ENCODE peak calls at places on chromosome 6, in seven cellular contexts. One of them, this sample, is unnamed.

GRCh38 chr6:114740547-114740946 is 397.7 kb upstream of the HS3ST5 start:
- DNase-seq in HEK293T: no peak
- DNase-seq in stimulated activated CD8-positive, alpha-beta memory T cell treated with anti-CD3 and anti-CD28 coated beads, Interleukin-7, amount 100 ng/mL, for 1 hour: no peak
- DNase-seq in neural crest cell: no peak
- DNase-seq in bronchial epithelial cell: no peak
- DNase-seq in activated CD4-positive, CD25-positive, alpha-beta regulatory T cell: no peak
- DNase-seq in left kidney: no peak
- DNase-seq in this sample: no peak

GRCh38 chr6:501891-502601 is 110.5 kb downstream of the IRF4 start:
- DNase-seq in HEK293T: no peak
- DNase-seq in stimulated activated CD8-positive, alpha-beta memory T cell treated with anti-CD3 and anti-CD28 coated beads, Interleukin-7, amount 100 ng/mL, for 1 hour: no peak
- DNase-seq in neural crest cell: no peak
- DNase-seq in bronchial epithelial cell: no peak
- DNase-seq in activated CD4-positive, CD25-positive, alpha-beta regulatory T cell: no peak
- DNase-seq in left kidney: no peak
- DNase-seq in this sample: no peak

GRCh38 chr6:75296811-75297779 is 12.5 kb upstream of the TMEM30A start:
- DNase-seq in HEK293T: peak
- DNase-seq in stimulated activated CD8-positive, alpha-beta memory T cell treated with anti-CD3 and anti-CD28 coated beads, Interleukin-7, amount 100 ng/mL, for 1 hour: no peak
- DNase-seq in neural crest cell: no peak
- DNase-seq in bronchial epithelial cell: peak
- DNase-seq in activated CD4-positive, CD25-positive, alpha-beta regulatory T cell: no peak
- DNase-seq in left kidney: peak
- DNase-seq in this sample: peak

GRCh38 chr6:138403324-138403800 is 661 bp upstream of the HEBP2 start:
- DNase-seq in HEK293T: peak
- DNase-seq in stimulated activated CD8-positive, alpha-beta memory T cell treated with anti-CD3 and anti-CD28 coated beads, Interleukin-7, amount 100 ng/mL, for 1 hour: no peak
- DNase-seq in neural crest cell: peak
- DNase-seq in bronchial epithelial cell: no peak
- DNase-seq in activated CD4-positive, CD25-positive, alpha-beta regulatory T cell: peak
- DNase-seq in left kidney: peak
- DNase-seq in this sample: no peak

GRCh38 chr6:11386323-11386722 is 151.2 kb upstream of the TMEM170B start:
- DNase-seq in HEK293T: no peak
- DNase-seq in stimulated activated CD8-positive, alpha-beta memory T cell treated with anti-CD3 and anti-CD28 coated beads, Interleukin-7, amount 100 ng/mL, for 1 hour: no peak
- DNase-seq in neural crest cell: no peak
- DNase-seq in bronchial epithelial cell: no peak
- DNase-seq in activated CD4-positive, CD25-positive, alpha-beta regulatory T cell: no peak
- DNase-seq in left kidney: no peak
- DNase-seq in this sample: no peak

GRCh38 chr6:20377623-20378265 is 23.9 kb upstream of the E2F3 start:
- DNase-seq in HEK293T: no peak
- DNase-seq in stimulated activated CD8-positive, alpha-beta memory T cell treated with anti-CD3 and anti-CD28 coated beads, Interleukin-7, amount 100 ng/mL, for 1 hour: no peak
- DNase-seq in neural crest cell: no peak
- DNase-seq in bronchial epithelial cell: peak
- DNase-seq in activated CD4-positive, CD25-positive, alpha-beta regulatory T cell: no peak
- DNase-seq in left kidney: peak
- DNase-seq in this sample: no peak

GRCh38 chr6:110355727-110356126 is 2.4 kb downstream of the METTL24 start:
- DNase-seq in HEK293T: no peak
- DNase-seq in stimulated activated CD8-positive, alpha-beta memory T cell treated with anti-CD3 and anti-CD28 coated beads, Interleukin-7, amount 100 ng/mL, for 1 hour: no peak
- DNase-seq in neural crest cell: no peak
- DNase-seq in bronchial epithelial cell: no peak
- DNase-seq in activated CD4-positive, CD25-positive, alpha-beta regulatory T cell: no peak
- DNase-seq in left kidney: no peak
- DNase-seq in this sample: no peak

GRCh38 chr6:5361371-5361770 is 100.1 kb downstream of the FARS2 start:
- DNase-seq in HEK293T: no peak
- DNase-seq in stimulated activated CD8-positive, alpha-beta memory T cell treated with anti-CD3 and anti-CD28 coated beads, Interleukin-7, amount 100 ng/mL, for 1 hour: no peak
- DNase-seq in neural crest cell: no peak
- DNase-seq in bronchial epithelial cell: peak
- DNase-seq in activated CD4-positive, CD25-positive, alpha-beta regulatory T cell: no peak
- DNase-seq in left kidney: no peak
- DNase-seq in this sample: no peak

GRCh38 chr6:137309078-137309762 is 90.0 kb upstream of the IFNGR1 start:
- DNase-seq in HEK293T: peak
- DNase-seq in stimulated activated CD8-positive, alpha-beta memory T cell treated with anti-CD3 and anti-CD28 coated beads, Interleukin-7, amount 100 ng/mL, for 1 hour: no peak
- DNase-seq in neural crest cell: no peak
- DNase-seq in bronchial epithelial cell: peak
- DNase-seq in activated CD4-positive, CD25-positive, alpha-beta regulatory T cell: no peak
- DNase-seq in left kidney: peak
- DNase-seq in this sample: peak

GRCh38 chr6:16799279-16800193 is 38.3 kb upstream of the ATXN1 start:
- DNase-seq in HEK293T: no peak
- DNase-seq in stimulated activated CD8-positive, alpha-beta memory T cell treated with anti-CD3 and anti-CD28 coated beads, Interleukin-7, amount 100 ng/mL, for 1 hour: no peak
- DNase-seq in neural crest cell: no peak
- DNase-seq in bronchial epithelial cell: peak
- DNase-seq in activated CD4-positive, CD25-positive, alpha-beta regulatory T cell: no peak
- DNase-seq in left kidney: no peak
- DNase-seq in this sample: peak

GRCh38 chr6:137192821-137193220 is 19.4 kb upstream of the IL22RA2 start:
- DNase-seq in HEK293T: no peak
- DNase-seq in stimulated activated CD8-positive, alpha-beta memory T cell treated with anti-CD3 and anti-CD28 coated beads, Interleukin-7, amount 100 ng/mL, for 1 hour: no peak
- DNase-seq in neural crest cell: no peak
- DNase-seq in bronchial epithelial cell: no peak
- DNase-seq in activated CD4-positive, CD25-positive, alpha-beta regulatory T cell: no peak
- DNase-seq in left kidney: no peak
- DNase-seq in this sample: no peak

GRCh38 chr6:35096129-35096852 is 44.8 kb downstream of the TCP11 start:
- DNase-seq in HEK293T: no peak
- DNase-seq in stimulated activated CD8-positive, alpha-beta memory T cell treated with anti-CD3 and anti-CD28 coated beads, Interleukin-7, amount 100 ng/mL, for 1 hour: no peak
- DNase-seq in neural crest cell: no peak
- DNase-seq in bronchial epithelial cell: peak
- DNase-seq in activated CD4-positive, CD25-positive, alpha-beta regulatory T cell: no peak
- DNase-seq in left kidney: no peak
- DNase-seq in this sample: peak

GRCh38 chr6:19697744-19698290 is 139.4 kb upstream of the ID4 start:
- DNase-seq in HEK293T: no peak
- DNase-seq in stimulated activated CD8-positive, alpha-beta memory T cell treated with anti-CD3 and anti-CD28 coated beads, Interleukin-7, amount 100 ng/mL, for 1 hour: no peak
- DNase-seq in neural crest cell: no peak
- DNase-seq in bronchial epithelial cell: peak
- DNase-seq in activated CD4-positive, CD25-positive, alpha-beta regulatory T cell: no peak
- DNase-seq in left kidney: no peak
- DNase-seq in this sample: peak